ENCODE peak calls at places on chromosome 18, in seven cellular contexts. F, E, U, P, O, D and S are unnamed samples.

GRCh38 chr18:76466410-76466991 is 28.5 kb downstream of the ZNF516 start:
- DNase-seq in F (no peak), E (no peak), D (peak; percentile 52), U (no peak), P (no peak), O (no peak), S (no peak)

GRCh38 chr18:5630057-5630765 is 86.4 kb upstream of the EPB41L3 start:
- DNase-seq in P (peak; percentile 77), E (peak; percentile 60), U (peak; percentile 93), O (no peak), D (peak; percentile 77), F (peak; percentile 91), S (peak; percentile 77)

GRCh38 chr18:74963820-74964446 is 245.0 kb downstream of the PTGR3 start:
- DNase-seq in O (peak; percentile 82), E (no peak), F (no peak), P (no peak), U (peak; percentile 13), D (no peak), S (peak; percentile 64)

GRCh38 chr18:13641551-13642439 is 84.6 kb downstream of the FAM210A start:
- DNase-seq in F (peak; percentile 88), U (no peak), E (no peak), D (peak; percentile 64), P (no peak), O (peak; percentile 9), S (no peak)

GRCh38 chr18:13868501-13869271 is 44.7 kb downstream of the MC5R start:
- DNase-seq in D (no peak), P (no peak), O (no peak), F (no peak), E (no peak), U (peak; percentile 43), S (peak; percentile 11)

GRCh38 chr18:48918660-48919415 is 31.9 kb downstream of the SMAD7 start:
- DNase-seq in D (no peak), O (no peak), U (no peak), E (peak; percentile 49), P (peak; percentile 65), F (peak; percentile 52), S (no peak)

GRCh38 chr18:29160123-29160522 is 983.2 kb upstream of the CDH2 start:
- DNase-seq in P (no peak), U (no peak), D (no peak), E (no peak), O (no peak), F (no peak), S (no peak)

GRCh38 chr18:76521367-76521766 is 26.3 kb upstream of the ZNF516 start:
- DNase-seq in U (no peak), P (no peak), F (no peak), O (no peak), D (no peak), E (no peak), S (no peak)

GRCh38 chr18:32289480-32290075 is 99.7 kb downstream of the MEP1B start:
- DNase-seq in U (peak; percentile 77), P (no peak), O (peak; percentile 87), D (no peak), F (no peak), E (peak; percentile 57), S (peak; percentile 79)

GRCh38 chr18:34098109-34098508 is 126.6 kb downstream of the NOL4 start:
- DNase-seq in U (peak; percentile 9), P (no peak), O (no peak), F (no peak), E (no peak), D (no peak), S (no peak)

GRCh38 chr18:63783394-63783793 is 8.2 kb downstream of the SERPINB7 start:
- DNase-seq in D (no peak), E (no peak), P (no peak), O (no peak), U (no peak), F (no peak), S (no peak)

GRCh38 chr18:48031641-48032040 is 101.2 kb upstream of the SMAD2 start:
- DNase-seq in D (no peak), E (no peak), U (no peak), P (no peak), F (peak; percentile 19), O (no peak), S (no peak)

GRCh38 chr18:44698518-44698917 is 17.8 kb downstream of the SETBP1 start:
- DNase-seq in P (no peak), U (no peak), E (no peak), F (no peak), D (no peak), O (no peak), S (no peak)
- H3K4me3 ChIP-seq in P (no peak overlapping the region), U (no peak overlapping the region), E (no peak overlapping the region), F (no peak overlapping the region), D (no peak overlapping the region), O (no peak overlapping the region), S (no peak overlapping the region)

GRCh38 chr18:55318864-55319516 is 269.0 kb downstream of the TCF4 start:
- DNase-seq in F (no peak), U (no peak), D (no peak), O (peak; percentile 87), P (no peak), E (no peak), S (peak; percentile 63)

GRCh38 chr18:55316615-55317184 is 271.3 kb downstream of the TCF4 start:
- DNase-seq in U (no peak), O (peak; percentile 30), E (no peak), P (no peak), D (no peak), F (no peak), S (no peak)

GRCh38 chr18:55317832-55318231 is 270.2 kb downstream of the TCF4 start:
- DNase-seq in D (no peak), O (peak; percentile 28), E (no peak), F (no peak), P (no peak), U (no peak), S (no peak)

GRCh38 chr18:55319517-55319905 is 268.5 kb downstream of the TCF4 start:
- DNase-seq in D (no peak), O (peak; percentile 68), E (no peak), P (no peak), U (no peak), F (no peak), S (no peak)

GRCh38 chr18:55317322-55317721 is 270.7 kb downstream of the TCF4 start:
- DNase-seq in E (no peak), O (no peak), P (no peak), F (no peak), U (no peak), D (no peak), S (no peak)
- H3K4me3 ChIP-seq in E (no peak overlapping the region), O (no peak overlapping the region), P (peak overlapping the region; percentile 69), F (peak overlapping the region; percentile 44), U (no peak overlapping the region), D (peak overlapping the region; percentile 77), S (no peak overlapping the region)

GRCh38 chr18:3451166-3451988 is 1.4 kb downstream of the TGIF1 start:
- DNase-seq in F (peak; percentile 98), U (peak; percentile 96), O (peak; percentile 97), E (peak; percentile 96), P (peak; percentile 98), D (peak; percentile 96), S (peak; percentile 88)
- H3K4me3 ChIP-seq in F (peak overlapping the region; percentile 92), U (peak overlapping the region; percentile 81), O (peak overlapping the region; percentile 94), E (peak overlapping the region; percentile 79), P (peak overlapping the region; percentile 86), D (peak overlapping the region; percentile 97), S (peak overlapping the region; percentile 97)

DNA sequence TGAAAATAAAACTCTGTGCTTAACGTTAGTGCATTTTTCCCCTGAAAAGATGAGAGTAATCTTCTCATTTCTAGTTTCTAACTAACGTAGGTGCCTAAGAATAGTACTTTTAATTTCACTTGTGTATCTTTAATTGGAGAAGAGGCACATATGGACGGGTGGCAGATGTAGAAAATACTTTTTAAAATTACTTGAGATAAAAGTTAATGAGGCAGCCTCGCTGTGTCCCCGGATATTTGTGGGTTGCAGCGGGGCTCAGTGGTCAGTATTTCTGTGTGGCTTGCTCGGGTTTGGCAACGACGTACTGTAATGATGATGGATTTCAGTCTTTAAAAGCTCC is 6.9 kb downstream of the GATA6 start:
- DNase-seq in P (no peak), U (no peak), E (no peak), F (no peak), O (no peak), D (no peak), S (no peak)
- H3K4me3 ChIP-seq in P (peak overlapping the region; percentile 90), U (no peak overlapping the region), E (peak overlapping the region; percentile 6), F (peak overlapping the region; percentile 75), O (peak overlapping the region; percentile 57), D (no peak overlapping the region), S (peak overlapping the region; percentile 94)

GRCh38 chr18:51110073-51110797 is 80.2 kb downstream of the SMAD4 start:
- DNase-seq in F (peak; percentile 85), P (no peak), U (peak; percentile 81), E (peak; percentile 70), O (peak; percentile 45), D (peak; percentile 79), S (peak; percentile 59)
- H3K4me3 ChIP-seq in F (no peak overlapping the region), P (no peak overlapping the region), U (no peak overlapping the region), E (no peak overlapping the region), O (no peak overlapping the region), D (no peak overlapping the region), S (no peak overlapping the region)

DNA sequence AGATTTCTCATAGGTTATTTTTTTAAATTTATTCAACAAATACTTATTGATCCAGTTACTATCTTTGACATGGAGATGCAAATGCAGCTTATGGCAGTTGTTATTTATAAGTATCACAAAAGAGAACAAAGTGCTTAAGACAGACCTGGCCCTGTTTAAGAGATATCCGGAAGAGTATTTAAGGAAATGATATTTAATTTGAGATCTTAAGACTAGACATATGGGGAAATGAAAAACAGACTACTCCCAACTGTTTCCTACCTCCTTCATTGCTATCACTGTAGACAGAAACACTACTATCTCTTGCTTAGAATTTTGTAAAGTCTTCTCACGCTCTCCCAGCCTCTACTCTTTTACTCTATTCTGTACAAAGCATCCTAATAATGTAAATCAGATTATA is 36.0 kb downstream of the RPRD1A start:
- DNase-seq in D (no peak), P (no peak), F (no peak), E (no peak), O (no peak), U (no peak), S (no peak)
- H3K4me3 ChIP-seq in D (no peak overlapping the region), P (no peak overlapping the region), F (no peak overlapping the region), E (no peak overlapping the region), O (no peak overlapping the region), U (no peak overlapping the region), S (no peak overlapping the region)

GRCh38 chr18:24270358-24270936 is 127.2 kb downstream of the OSBPL1A start:
- DNase-seq in P (no peak), F (no peak), O (peak; percentile 17), D (no peak), E (no peak), U (no peak), S (no peak)
- H3K4me3 ChIP-seq in P (peak overlapping the region; percentile 95), F (peak overlapping the region; percentile 89), O (peak overlapping the region; percentile 80), D (peak overlapping the region; percentile 95), E (peak overlapping the region; percentile 81), U (peak overlapping the region; percentile 72), S (peak overlapping the region; percentile 88)